ENCODE peak calls at places on chromosomes 2 and 18, in nine cellular contexts. One of them, this sample, is unnamed.

GRCh38 chr2:46072146-46072820 is 224.9 kb upstream of the EPAS1 start:
- DNase-seq in fibroblast of lung: peak; percentile 52
- DNase-seq in cardiac muscle cell: no peak
- DNase-seq in Panc1: no peak
- DNase-seq in OCI-LY7: no peak
- DNase-seq in tibial artery: no peak
- DNase-seq in adrenal gland: no peak
- DNase-seq in lower lobe of right lung: no peak
- DNase-seq in brain microvascular endothelial cell: peak; percentile 65
- DNase-seq in this sample: no peak

GRCh38 chr18:13435596-13436333 is 217.2 kb downstream of the LDLRAD4 start:
- DNase-seq in fibroblast of lung: peak; percentile 2
- DNase-seq in cardiac muscle cell: no peak
- DNase-seq in Panc1: peak; percentile 45
- DNase-seq in OCI-LY7: no peak
- DNase-seq in tibial artery: peak; percentile 81
- DNase-seq in adrenal gland: peak; percentile 83
- DNase-seq in lower lobe of right lung: no peak
- DNase-seq in brain microvascular endothelial cell: peak; percentile 83
- DNase-seq in this sample: no peak

GRCh38 chr18:59006461-59007067 is 133.1 kb upstream of the SEC11C start:
- DNase-seq in fibroblast of lung: no peak
- DNase-seq in cardiac muscle cell: no peak
- DNase-seq in Panc1: no peak
- DNase-seq in OCI-LY7: no peak
- DNase-seq in tibial artery: no peak
- DNase-seq in adrenal gland: no peak
- DNase-seq in lower lobe of right lung: no peak
- DNase-seq in brain microvascular endothelial cell: peak; percentile 50
- DNase-seq in this sample: no peak

GRCh38 chr2:160405077-160405865 is 88.3 kb downstream of the RBMS1 start:
- DNase-seq in fibroblast of lung: no peak
- DNase-seq in cardiac muscle cell: no peak
- DNase-seq in Panc1: no peak
- DNase-seq in OCI-LY7: no peak
- DNase-seq in tibial artery: no peak
- DNase-seq in adrenal gland: no peak
- DNase-seq in lower lobe of right lung: no peak
- DNase-seq in brain microvascular endothelial cell: no peak
- DNase-seq in this sample: no peak

GRCh38 chr2:72953976-72954375 is 36.7 kb downstream of the EMX1 start:
- DNase-seq in fibroblast of lung: no peak
- DNase-seq in cardiac muscle cell: no peak
- DNase-seq in Panc1: no peak
- DNase-seq in OCI-LY7: peak; percentile 26
- DNase-seq in tibial artery: no peak
- DNase-seq in adrenal gland: no peak
- DNase-seq in lower lobe of right lung: no peak
- DNase-seq in brain microvascular endothelial cell: no peak
- DNase-seq in this sample: no peak

GRCh38 chr2:131081190-131081589 is 12.1 kb downstream of the FAM168B start:
- DNase-seq in fibroblast of lung: no peak
- DNase-seq in cardiac muscle cell: no peak
- DNase-seq in Panc1: no peak
- DNase-seq in OCI-LY7: no peak
- DNase-seq in tibial artery: no peak
- DNase-seq in adrenal gland: no peak
- DNase-seq in lower lobe of right lung: no peak
- DNase-seq in brain microvascular endothelial cell: no peak
- DNase-seq in this sample: no peak

GRCh38 chr2:174554514-174555119 is 43.0 kb downstream of the WIPF1 start:
- DNase-seq in fibroblast of lung: no peak
- DNase-seq in cardiac muscle cell: no peak
- DNase-seq in Panc1: no peak
- DNase-seq in OCI-LY7: no peak
- DNase-seq in tibial artery: no peak
- DNase-seq in adrenal gland: no peak
- DNase-seq in lower lobe of right lung: no peak
- DNase-seq in brain microvascular endothelial cell: no peak
- DNase-seq in this sample: peak; percentile 15

GRCh38 chr2:160928854-160929301 is 231.3 kb upstream of the TANK start:
- DNase-seq in fibroblast of lung: no peak
- DNase-seq in cardiac muscle cell: no peak
- DNase-seq in Panc1: no peak
- DNase-seq in OCI-LY7: no peak
- DNase-seq in tibial artery: no peak
- DNase-seq in adrenal gland: no peak
- DNase-seq in lower lobe of right lung: no peak
- DNase-seq in brain microvascular endothelial cell: peak; percentile 39
- DNase-seq in this sample: no peak

GRCh38 chr2:96117701-96118588 is 1.6 kb upstream of the ADRA2B start:
- DNase-seq in fibroblast of lung: no peak
- DNase-seq in cardiac muscle cell: peak; percentile 13
- DNase-seq in Panc1: no peak
- DNase-seq in OCI-LY7: peak; percentile 33
- DNase-seq in tibial artery: no peak
- DNase-seq in adrenal gland: no peak
- DNase-seq in lower lobe of right lung: peak; percentile 36
- DNase-seq in brain microvascular endothelial cell: no peak
- DNase-seq in this sample: no peak

GRCh38 chr2:119697290-119698013 is 18.5 kb downstream of the TMEM177 start:
- DNase-seq in fibroblast of lung: no peak
- DNase-seq in cardiac muscle cell: no peak
- DNase-seq in Panc1: no peak
- DNase-seq in OCI-LY7: peak; percentile 87
- DNase-seq in tibial artery: no peak
- DNase-seq in adrenal gland: no peak
- DNase-seq in lower lobe of right lung: no peak
- DNase-seq in brain microvascular endothelial cell: no peak
- DNase-seq in this sample: no peak

GRCh38 chr2:231318954-231319353 is 76.6 kb upstream of the B3GNT7 start:
- DNase-seq in fibroblast of lung: no peak
- DNase-seq in cardiac muscle cell: no peak
- DNase-seq in Panc1: no peak
- DNase-seq in OCI-LY7: no peak
- DNase-seq in tibial artery: no peak
- DNase-seq in adrenal gland: no peak
- DNase-seq in lower lobe of right lung: no peak
- DNase-seq in brain microvascular endothelial cell: no peak
- DNase-seq in this sample: no peak

GRCh38 chr2:231321021-231321420 is 74.5 kb upstream of the B3GNT7 start:
- DNase-seq in fibroblast of lung: no peak
- DNase-seq in cardiac muscle cell: no peak
- DNase-seq in Panc1: no peak
- DNase-seq in OCI-LY7: no peak
- DNase-seq in tibial artery: no peak
- DNase-seq in adrenal gland: peak; percentile 73
- DNase-seq in lower lobe of right lung: peak; percentile 57
- DNase-seq in brain microvascular endothelial cell: no peak
- DNase-seq in this sample: no peak

GRCh38 chr2:231318436-231318835 is 77.1 kb upstream of the B3GNT7 start:
- DNase-seq in fibroblast of lung: no peak
- DNase-seq in cardiac muscle cell: peak; percentile 23
- DNase-seq in Panc1: no peak
- DNase-seq in OCI-LY7: no peak
- DNase-seq in tibial artery: no peak
- DNase-seq in adrenal gland: no peak
- DNase-seq in lower lobe of right lung: no peak
- DNase-seq in brain microvascular endothelial cell: no peak
- DNase-seq in this sample: no peak

GRCh38 chr2:231321556-231322334 is 73.8 kb upstream of the B3GNT7 start:
- DNase-seq in fibroblast of lung: no peak
- DNase-seq in cardiac muscle cell: no peak
- DNase-seq in Panc1: no peak
- DNase-seq in OCI-LY7: no peak
- DNase-seq in tibial artery: peak; percentile 76
- DNase-seq in adrenal gland: peak; percentile 56
- DNase-seq in lower lobe of right lung: peak; percentile 82
- DNase-seq in brain microvascular endothelial cell: no peak
- DNase-seq in this sample: no peak

GRCh38 chr2:231319867-231320266 is 75.6 kb upstream of the B3GNT7 start:
- DNase-seq in fibroblast of lung: no peak
- DNase-seq in cardiac muscle cell: no peak
- DNase-seq in Panc1: no peak
- DNase-seq in OCI-LY7: no peak
- DNase-seq in tibial artery: no peak
- DNase-seq in adrenal gland: no peak
- DNase-seq in lower lobe of right lung: no peak
- DNase-seq in brain microvascular endothelial cell: no peak
- DNase-seq in this sample: no peak
- H3K27ac ChIP-seq in fibroblast of lung: no peak overlapping the region
- H3K27ac ChIP-seq in cardiac muscle cell: no peak overlapping the region
- H3K27ac ChIP-seq in Panc1: no peak overlapping the region
- H3K27ac ChIP-seq in OCI-LY7: no peak overlapping the region
- H3K27ac ChIP-seq in tibial artery: no peak overlapping the region
- H3K27ac ChIP-seq in adrenal gland: no peak overlapping the region
- H3K27ac ChIP-seq in lower lobe of right lung: no peak overlapping the region
- H3K27ac ChIP-seq in brain microvascular endothelial cell: no peak overlapping the region
- H3K27ac ChIP-seq in this sample: no peak overlapping the region

GRCh38 chr2:64111426-64111825 is 32.8 kb downstream of the PELI1 start:
- DNase-seq in fibroblast of lung: peak; percentile 18
- DNase-seq in cardiac muscle cell: no peak
- DNase-seq in Panc1: no peak
- DNase-seq in OCI-LY7: no peak
- DNase-seq in tibial artery: no peak
- DNase-seq in adrenal gland: no peak
- DNase-seq in lower lobe of right lung: no peak
- DNase-seq in brain microvascular endothelial cell: no peak
- DNase-seq in this sample: no peak

GRCh38 chr2:64114912-64115277 is 29.3 kb downstream of the PELI1 start:
- DNase-seq in fibroblast of lung: no peak
- DNase-seq in cardiac muscle cell: no peak
- DNase-seq in Panc1: no peak
- DNase-seq in OCI-LY7: no peak
- DNase-seq in tibial artery: no peak
- DNase-seq in adrenal gland: no peak
- DNase-seq in lower lobe of right lung: no peak
- DNase-seq in brain microvascular endothelial cell: no peak
- DNase-seq in this sample: no peak

GRCh38 chr2:64112016-64112415 is 32.2 kb downstream of the PELI1 start:
- DNase-seq in fibroblast of lung: peak; percentile 34
- DNase-seq in cardiac muscle cell: no peak
- DNase-seq in Panc1: no peak
- DNase-seq in OCI-LY7: no peak
- DNase-seq in tibial artery: no peak
- DNase-seq in adrenal gland: no peak
- DNase-seq in lower lobe of right lung: no peak
- DNase-seq in brain microvascular endothelial cell: no peak
- DNase-seq in this sample: no peak

GRCh38 chr2:64115808-64116598 is 28.2 kb downstream of the PELI1 start:
- DNase-seq in fibroblast of lung: no peak
- DNase-seq in cardiac muscle cell: no peak
- DNase-seq in Panc1: no peak
- DNase-seq in OCI-LY7: no peak
- DNase-seq in tibial artery: no peak
- DNase-seq in adrenal gland: no peak
- DNase-seq in lower lobe of right lung: no peak
- DNase-seq in brain microvascular endothelial cell: no peak
- DNase-seq in this sample: no peak

DNA sequence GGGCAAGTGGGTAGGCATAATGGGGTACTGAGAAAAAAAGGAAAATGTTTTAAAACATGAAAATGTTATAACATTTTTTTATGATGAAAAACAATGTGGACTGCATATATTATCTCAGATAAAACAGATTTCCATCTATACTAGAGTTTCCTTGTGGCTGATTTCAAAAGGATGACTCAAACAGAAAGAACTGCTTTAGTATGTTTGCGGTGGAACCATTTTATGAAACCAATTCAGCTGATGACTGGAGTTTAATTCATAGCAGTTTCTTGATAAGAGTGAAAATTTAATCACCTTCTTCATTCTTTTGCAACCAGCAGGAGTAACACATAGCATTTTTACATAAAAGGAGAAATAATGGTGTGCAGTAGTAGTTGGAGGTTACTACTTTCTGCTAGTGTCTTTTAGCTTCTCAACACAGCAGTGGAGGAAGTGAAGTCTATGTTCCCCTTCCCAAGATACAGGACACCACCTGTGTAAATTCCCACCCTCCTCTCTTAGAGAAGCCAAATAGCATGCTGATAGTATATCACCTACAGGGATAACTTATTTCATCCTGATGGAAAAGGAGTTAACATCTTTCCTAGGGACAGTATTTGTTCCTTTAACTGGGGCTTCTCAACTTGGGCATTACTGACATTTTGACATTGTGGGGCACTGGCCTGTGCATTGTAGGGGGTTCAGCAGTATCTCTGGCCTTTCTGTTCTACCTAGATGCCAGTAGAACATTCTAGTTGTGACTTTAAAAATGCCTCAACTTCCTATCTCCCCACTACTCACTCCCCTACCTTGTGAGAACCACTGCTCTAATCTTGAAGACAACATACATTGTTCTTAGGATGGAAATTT is 29.9 kb downstream of the PELI1 start:
- DNase-seq in fibroblast of lung: peak; percentile 74
- DNase-seq in cardiac muscle cell: no peak
- DNase-seq in Panc1: no peak
- DNase-seq in OCI-LY7: no peak
- DNase-seq in tibial artery: no peak
- DNase-seq in adrenal gland: no peak
- DNase-seq in lower lobe of right lung: no peak
- DNase-seq in brain microvascular endothelial cell: peak; percentile 41
- DNase-seq in this sample: no peak
- H3K4me3 ChIP-seq in fibroblast of lung: no peak overlapping the region
- H3K4me3 ChIP-seq in cardiac muscle cell: no peak overlapping the region
- H3K4me3 ChIP-seq in Panc1: no peak overlapping the region
- H3K4me3 ChIP-seq in OCI-LY7: peak overlapping the region; percentile 15
- H3K4me3 ChIP-seq in tibial artery: no peak overlapping the region
- H3K4me3 ChIP-seq in adrenal gland: no peak overlapping the region
- H3K4me3 ChIP-seq in lower lobe of right lung: no peak overlapping the region
- H3K4me3 ChIP-seq in brain microvascular endothelial cell: no peak overlapping the region
- H3K4me3 ChIP-seq in this sample: no peak overlapping the region

DNA sequence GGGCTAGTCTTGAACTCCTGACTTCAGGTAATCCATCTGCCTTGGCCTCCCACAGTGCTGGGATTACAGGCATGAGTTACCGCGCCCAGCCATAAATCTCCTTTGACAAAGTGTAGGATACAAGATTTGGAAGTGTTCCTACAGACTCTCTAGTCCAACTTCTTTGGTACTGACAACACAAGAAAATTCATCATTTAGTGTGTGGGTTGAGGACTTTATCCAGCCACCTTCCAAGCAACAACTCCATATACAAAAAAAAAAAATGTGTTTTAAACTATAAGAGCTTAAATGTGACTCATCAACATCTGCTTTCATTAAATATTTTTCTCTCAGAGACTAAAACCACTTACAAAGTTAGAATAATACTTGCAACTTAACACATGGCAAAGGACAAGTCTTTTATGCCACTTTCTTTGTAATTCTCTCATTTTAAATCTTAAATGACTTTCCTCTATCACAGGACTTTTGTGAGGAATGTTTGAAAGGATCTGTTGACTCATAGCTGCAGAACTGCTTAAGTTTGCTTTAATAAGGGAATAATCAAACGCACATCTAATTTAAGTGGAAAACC is 46.2 kb upstream of the ITGAV start:
- DNase-seq in fibroblast of lung: peak; percentile 69
- DNase-seq in cardiac muscle cell: no peak
- DNase-seq in Panc1: peak; percentile 10
- DNase-seq in OCI-LY7: no peak
- DNase-seq in tibial artery: no peak
- DNase-seq in adrenal gland: no peak
- DNase-seq in lower lobe of right lung: no peak
- DNase-seq in brain microvascular endothelial cell: no peak
- DNase-seq in this sample: no peak
- H3K27ac ChIP-seq in fibroblast of lung: peak overlapping the region; percentile 76
- H3K27ac ChIP-seq in cardiac muscle cell: peak overlapping the region; percentile 7
- H3K27ac ChIP-seq in Panc1: peak overlapping the region; percentile 93
- H3K27ac ChIP-seq in OCI-LY7: no peak overlapping the region
- H3K27ac ChIP-seq in tibial artery: peak overlapping the region; percentile 23
- H3K27ac ChIP-seq in adrenal gland: peak overlapping the region; percentile 16
- H3K27ac ChIP-seq in lower lobe of right lung: peak overlapping the region; percentile 25
- H3K27ac ChIP-seq in brain microvascular endothelial cell: peak overlapping the region; percentile 97
- H3K27ac ChIP-seq in this sample: no peak overlapping the region

GRCh38 chr2:196166876-196167275 is 4.5 kb downstream of the STK17B start:
- DNase-seq in fibroblast of lung: peak; percentile 93
- DNase-seq in cardiac muscle cell: no peak
- DNase-seq in Panc1: no peak
- DNase-seq in OCI-LY7: no peak
- DNase-seq in tibial artery: no peak
- DNase-seq in adrenal gland: no peak
- DNase-seq in lower lobe of right lung: no peak
- DNase-seq in brain microvascular endothelial cell: peak; percentile 77
- DNase-seq in this sample: no peak
- H3K4me3 ChIP-seq in fibroblast of lung: peak overlapping the region; percentile 38
- H3K4me3 ChIP-seq in cardiac muscle cell: no peak overlapping the region
- H3K4me3 ChIP-seq in Panc1: peak overlapping the region; percentile 14
- H3K4me3 ChIP-seq in OCI-LY7: peak overlapping the region; percentile 98
- H3K4me3 ChIP-seq in tibial artery: no peak overlapping the region
- H3K4me3 ChIP-seq in adrenal gland: no peak overlapping the region
- H3K4me3 ChIP-seq in lower lobe of right lung: peak overlapping the region; percentile 97
- H3K4me3 ChIP-seq in brain microvascular endothelial cell: peak overlapping the region; percentile 18
- H3K4me3 ChIP-seq in this sample: peak overlapping the region; percentile 88

This sample was measured in CD8-positive, alpha-beta memory T cell.